ENCODE peak calls at places on chromosomes 7 and 10, in seven cellular contexts. R is stomach, Q is A549, D is GM12878, H is adrenal gland, S is Peyer's patch, J is breast epithelium. U is an unnamed sample. For H3K4me1, the result is how much of the 10 kb centered on the place peaks cover.

GRCh38 chr10:32963102-32963501 is 5.1 kb upstream of the ITGB1 start:
- DNase-seq in R (no peak), Q (no peak), D (no peak), H (no peak), S (no peak), J (no peak), U (no peak)

GRCh38 chr7:92758796-92759431 is 77.5 kb downstream of the CDK6 start:
- DNase-seq in R (no peak), Q (no peak), D (no peak), H (no peak), S (no peak), J (no peak), U (no peak)

GRCh38 chr7:100895956-100896742 is 461 bp upstream of the ACHE start:
- DNase-seq in R (peak), Q (no peak), D (no peak), H (no peak), S (peak), J (no peak), U (peak)

GRCh38 chr7:55474944-55475911 is 97.1 kb downstream of the VOPP1 start:
- DNase-seq in R (peak), Q (no peak), D (no peak), H (no peak), S (peak), J (no peak), U (no peak)

GRCh38 chr10:71804067-71804466 is 30.7 kb upstream of the VSIR start:
- DNase-seq in R (no peak), Q (no peak), D (no peak), H (no peak), S (no peak), J (no peak), U (no peak)

GRCh38 chr7:68434857-68435256 is 1163.4 kb upstream of the AUTS2 start:
- DNase-seq in R (no peak), Q (no peak), D (no peak), H (no peak), S (no peak), J (no peak), U (peak)

GRCh38 chr7:128197586-128197985 is 43.5 kb upstream of the LEP start:
- DNase-seq in R (no peak), Q (no peak), D (no peak), H (no peak), S (no peak), J (no peak), U (no peak)

GRCh38 chr7:141663081-141663510 is 38.9 kb downstream of the DENND11 start:
- DNase-seq in R (peak), Q (peak), D (no peak), H (no peak), S (peak), J (peak), U (peak)

GRCh38 chr7:102890292-102890970 is 22.4 kb upstream of the LRRC17 start:
- DNase-seq in R (no peak), Q (no peak), D (no peak), H (no peak), S (no peak), J (no peak), U (no peak)

GRCh38 chr10:91944880-91945630 is 21.5 kb downstream of the BTAF1 start:
- DNase-seq in R (no peak), Q (no peak), D (peak), H (no peak), S (no peak), J (no peak), U (no peak)

GRCh38 chr7:127578036-127578684 is 7.2 kb downstream of the GCC1 start:
- DNase-seq in R (no peak), Q (no peak), D (no peak), H (no peak), S (no peak), J (no peak), U (no peak)

DNA sequence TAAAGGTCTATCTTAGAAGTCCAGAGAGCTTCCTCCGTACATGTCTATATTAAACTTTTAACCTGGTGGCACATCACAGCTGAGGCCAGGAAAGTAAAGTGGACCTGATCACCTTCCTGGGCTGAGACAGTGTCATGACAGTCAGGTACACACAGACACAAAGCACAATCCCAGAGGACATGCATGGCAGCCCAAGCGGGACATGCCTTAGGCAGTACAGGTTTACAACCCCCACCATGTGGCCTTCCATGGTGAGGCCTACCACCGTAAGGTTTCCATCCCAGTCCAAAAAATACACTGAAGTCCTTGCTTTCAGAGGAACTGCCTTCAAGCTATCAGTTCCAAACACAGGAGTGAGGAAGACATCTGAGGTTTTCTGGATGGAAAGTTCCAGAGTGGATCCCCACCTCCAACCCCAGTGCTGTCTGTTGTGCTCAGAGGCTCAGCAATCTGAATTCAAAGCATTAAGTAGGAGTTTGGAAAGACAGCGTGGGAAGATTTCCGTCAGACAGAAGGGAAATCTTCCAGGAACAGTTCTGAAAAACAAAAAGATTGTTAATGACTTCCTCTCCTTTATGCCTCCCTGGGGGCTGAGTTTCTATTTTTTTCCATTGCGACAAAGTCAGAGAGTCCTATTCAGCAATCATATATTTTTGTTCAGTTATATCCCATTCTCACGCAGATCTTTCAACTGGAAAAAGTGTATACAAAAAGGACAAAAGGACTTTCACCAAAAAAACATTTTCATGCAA is 20.1 kb downstream of the IFIT3 start:
- DNase-seq in R (no peak), Q (no peak), D (no peak), H (no peak), S (no peak), J (no peak), U (no peak)
- H3K27ac ChIP-seq in R (peak), Q (peak), D (peak), H (peak), S (no peak), J (peak), U (peak)

GRCh38 chr10:132461683-132462231 is 64.8 kb downstream of the PWWP2B start:
- DNase-seq in R (peak), Q (no peak), D (no peak), H (peak), S (peak), J (no peak), U (no peak)
- H3K4me1 ChIP-seq in R (half or more), Q (under half), D (under half), H (under half), S (under half), J (under half), U (under half)

GRCh38 chr7:43583424-43584199 is 704 bp downstream of the STK17A start:
- DNase-seq in R (peak), Q (no peak), D (no peak), H (peak), S (peak), J (peak), U (peak)
- TF ChIP-seq POLR2A in R (no peak), Q (no peak), D (peak), H (no peak), S (no peak), J (no peak), U (peak)

GRCh38 chr10:60139290-60139689 is 232.9 kb upstream of the CCDC6 start:
- DNase-seq in R (no peak), Q (no peak), D (no peak), H (no peak), S (no peak), J (no peak), U (no peak)

GRCh38 chr10:60138026-60138425 is 231.7 kb upstream of the CCDC6 start:
- DNase-seq in R (no peak), Q (no peak), D (no peak), H (no peak), S (no peak), J (no peak), U (no peak)

GRCh38 chr10:60137292-60137992 is 231.1 kb upstream of the CCDC6 start:
- DNase-seq in R (no peak), Q (no peak), D (no peak), H (no peak), S (no peak), J (no peak), U (no peak)

GRCh38 chr10:60139798-60140566 is 233.6 kb upstream of the CCDC6 start:
- DNase-seq in R (no peak), Q (no peak), D (no peak), H (no peak), S (no peak), J (no peak), U (no peak)

GRCh38 chr10:60138842-60139241 is 232.5 kb upstream of the CCDC6 start:
- DNase-seq in R (no peak), Q (no peak), D (no peak), H (no peak), S (no peak), J (no peak), U (no peak)
- H3K27ac ChIP-seq in R (peak), Q (no peak), D (no peak), H (no peak), S (no peak), J (no peak), U (no peak)

GRCh38 chr10:30068482-30069223 is 9.3 kb upstream of the JCAD start:
- DNase-seq in R (no peak), Q (no peak), D (no peak), H (no peak), S (no peak), J (no peak), U (no peak)
- H3K4me1 ChIP-seq in R (under half), Q (under half), D (under half), H (under half), S (under half), J (under half), U (under half)

GRCh38 chr10:85250304-85250703 is 921.9 kb downstream of the CCSER2 start:
- DNase-seq in R (no peak), Q (no peak), D (no peak), H (no peak), S (no peak), J (no peak), U (no peak)
- TF ChIP-seq POLR2A in R (no peak), Q (no peak), D (no peak), H (no peak), S (no peak), J (no peak), U (no peak)

GRCh38 chr7:41404375-41405074 is 298.4 kb downstream of the INHBA start:
- DNase-seq in R (no peak), Q (no peak), D (no peak), H (no peak), S (no peak), J (no peak), U (no peak)

GRCh38 chr7:41401833-41402232 is 301.1 kb downstream of the INHBA start:
- DNase-seq in R (no peak), Q (no peak), D (no peak), H (no peak), S (no peak), J (no peak), U (no peak)

GRCh38 chr7:41403291-41403690 is 299.6 kb downstream of the INHBA start:
- DNase-seq in R (no peak), Q (no peak), D (no peak), H (no peak), S (no peak), J (no peak), U (no peak)

GRCh38 chr7:41399171-41399570 is 303.7 kb downstream of the INHBA start:
- DNase-seq in R (no peak), Q (no peak), D (no peak), H (no peak), S (no peak), J (no peak), U (no peak)
- H3K27ac ChIP-seq in R (no peak), Q (no peak), D (no peak), H (no peak), S (no peak), J (no peak), U (no peak)

GRCh38 chr10:11011966-11012365 is 5.7 kb upstream of the CELF2 start:
- DNase-seq in R (no peak), Q (no peak), D (no peak), H (no peak), S (no peak), J (no peak), U (no peak)

GRCh38 chr10:11014671-11015141 is 3.0 kb upstream of the CELF2 start:
- DNase-seq in R (no peak), Q (no peak), D (no peak), H (no peak), S (no peak), J (no peak), U (peak)

GRCh38 chr10:11012476-11012875 is 5.2 kb upstream of the CELF2 start:
- DNase-seq in R (no peak), Q (no peak), D (no peak), H (no peak), S (no peak), J (no peak), U (no peak)

GRCh38 chr10:11011436-11011835 is 6.2 kb upstream of the CELF2 start:
- DNase-seq in R (no peak), Q (no peak), D (no peak), H (no peak), S (no peak), J (no peak), U (no peak)

GRCh38 chr10:11012880-11013279 is 4.8 kb upstream of the CELF2 start:
- DNase-seq in R (no peak), Q (no peak), D (no peak), H (no peak), S (no peak), J (no peak), U (no peak)
- H3K4me1 ChIP-seq in R (under half), Q (under half), D (under half), H (under half), S (under half), J (under half), U (under half)

GRCh38 chr10:75211007-75211735 is 575 bp downstream of the VDAC2 start:
- DNase-seq in R (peak), Q (no peak), D (no peak), H (peak), S (peak), J (no peak), U (no peak)
- TF ChIP-seq POLR2A in R (no peak), Q (no peak), D (no peak), H (no peak), S (peak), J (no peak), U (no peak)

DNA sequence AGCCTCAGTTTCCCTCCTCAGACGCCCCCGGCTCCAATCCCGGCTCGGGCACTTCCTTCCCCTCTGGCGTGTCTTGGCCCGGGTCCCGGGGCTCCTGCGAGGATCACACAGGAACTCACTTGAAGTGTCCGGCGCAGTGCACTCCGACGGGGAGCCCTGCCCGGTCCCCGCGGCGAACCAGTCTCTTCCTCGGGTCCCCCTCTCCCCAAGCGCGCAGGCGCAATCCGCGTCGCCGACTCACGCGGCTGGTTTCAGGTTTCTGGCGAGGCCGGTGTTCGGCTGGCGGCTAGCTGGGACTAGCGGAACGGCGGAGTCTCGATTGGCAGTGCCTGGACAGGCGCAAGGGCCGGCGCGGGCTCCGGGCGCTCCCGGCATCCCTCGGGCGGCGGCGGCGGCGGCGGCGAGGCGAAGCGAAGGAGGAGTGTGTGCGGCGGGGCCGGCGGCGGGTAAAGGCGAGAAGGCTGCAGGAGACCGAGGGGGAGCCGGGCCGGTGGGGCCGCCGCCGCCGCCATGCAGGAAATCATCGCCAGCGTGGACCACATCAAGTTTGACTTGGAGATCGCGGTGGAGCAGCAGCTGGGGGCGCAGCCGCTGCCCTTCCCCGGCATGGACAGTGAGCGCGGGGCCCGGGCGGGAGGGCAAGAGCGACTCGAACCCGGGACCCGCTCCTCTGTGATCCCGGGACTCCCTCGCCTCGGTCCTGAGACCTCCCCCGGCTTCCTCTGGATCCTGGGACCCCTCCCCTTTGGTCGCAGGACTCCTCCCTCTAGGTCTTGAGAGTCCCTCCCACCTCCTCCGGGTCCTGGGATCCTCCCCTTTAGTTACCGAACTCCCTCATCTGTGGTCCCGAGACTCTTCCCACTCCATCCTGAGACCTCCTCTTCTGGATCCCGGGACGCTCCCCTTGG is at the start of the genes CPSF4 and PTCD1:
- DNase-seq in R (peak), Q (peak), D (peak), H (peak), S (peak), J (peak), U (peak)
- H3K27ac ChIP-seq in R (peak), Q (peak), D (peak), H (peak), S (peak), J (peak), U (peak)

U was measured in thyroid gland.